ENCODE peak calls at places on chromosomes 3 and 15, in six cellular contexts. H, U, X, C, M and Y are unnamed samples.

GRCh38 chr15:45021331-45021730 is 1.7 kb upstream of the SORD start:
- DNase-seq in H (no peak), U (no peak), X (no peak), C (peak; percentile 77), M (no peak), Y (no peak)

GRCh38 chr15:64883097-64883581 is 28.6 kb upstream of the ANKDD1A start:
- DNase-seq in H (no peak), U (no peak), X (no peak), C (no peak), M (no peak), Y (peak; percentile 36)

GRCh38 chr15:90862964-90863721 is 5.2 kb upstream of the FURIN start:
- DNase-seq in H (no peak), U (no peak), X (no peak), C (no peak), M (no peak), Y (peak; percentile 79)

GRCh38 chr3:64761729-64762432 is 74.1 kb upstream of the ADAMTS9 start:
- DNase-seq in H (no peak), U (no peak), X (no peak), C (no peak), M (no peak), Y (no peak)

GRCh38 chr3:30180305-30181275 is 425.8 kb upstream of the TGFBR2 start:
- DNase-seq in H (no peak), U (no peak), X (no peak), C (no peak), M (no peak), Y (no peak)

GRCh38 chr3:124780356-124780755 is 50.1 kb downstream of the UMPS start:
- DNase-seq in H (peak; percentile 40), U (peak; percentile 26), X (no peak), C (no peak), M (peak; percentile 92), Y (no peak)

GRCh38 chr15:90062729-90063684 is 39.3 kb downstream of the IDH2 start:
- DNase-seq in H (no peak), U (no peak), X (no peak), C (no peak), M (no peak), Y (no peak)

GRCh38 chr3:54790046-54790445 is 137.8 kb downstream of the LRTM1 start:
- DNase-seq in H (no peak), U (no peak), X (no peak), C (no peak), M (no peak), Y (no peak)

GRCh38 chr3:163039636-163040035 is 1543.0 kb downstream of the OTOL1 start:
- DNase-seq in H (no peak), U (no peak), X (no peak), C (no peak), M (no peak), Y (no peak)

GRCh38 chr3:39224288-39224687 is 31.9 kb upstream of the XIRP1 start:
- DNase-seq in H (peak; percentile 19), U (no peak), X (peak; percentile 4), C (no peak), M (no peak), Y (no peak)

GRCh38 chr15:65306551-65306950 is 2.1 kb downstream of the RNU5B-1 start:
- DNase-seq in H (no peak), U (no peak), X (no peak), C (no peak), M (no peak), Y (no peak)

GRCh38 chr3:55333923-55334322 is 153.2 kb downstream of the WNT5A start:
- DNase-seq in H (no peak), U (no peak), X (no peak), C (no peak), M (no peak), Y (no peak)

GRCh38 chr15:101689901-101690300 is 34.4 kb downstream of the TARS3 start:
- DNase-seq in H (no peak), U (no peak), X (no peak), C (no peak), M (no peak), Y (no peak)

GRCh38 chr3:14583543-14584091 is 43.5 kb upstream of the GRIP2 start:
- DNase-seq in H (no peak), U (no peak), X (no peak), C (no peak), M (no peak), Y (no peak)

DNA sequence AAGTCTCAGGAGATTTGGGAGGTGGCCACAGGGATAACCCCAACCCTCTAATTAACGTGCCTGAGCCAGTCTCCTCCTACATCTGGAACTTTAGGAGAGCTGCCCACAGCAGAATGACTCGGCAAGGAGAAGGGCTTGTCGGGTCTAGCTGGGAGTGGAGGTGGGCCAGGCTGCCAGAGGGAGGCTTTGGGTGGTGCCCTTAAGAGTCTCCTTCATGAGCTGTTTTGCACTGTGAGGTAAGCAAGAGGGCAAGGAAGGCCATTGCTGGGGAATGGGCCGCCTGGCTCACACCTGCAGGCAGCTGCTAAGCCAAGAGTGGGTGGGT is 3.6 kb upstream of the TNK2 start:
- DNase-seq in H (no peak), U (no peak), X (no peak), C (no peak), M (peak; percentile 42), Y (peak; percentile 57)
- TF ChIP-seq POLR2AphosphoS5 in H (no peak), U (no peak), X (no peak), C (no peak), M (no peak), Y (no peak)

DNA sequence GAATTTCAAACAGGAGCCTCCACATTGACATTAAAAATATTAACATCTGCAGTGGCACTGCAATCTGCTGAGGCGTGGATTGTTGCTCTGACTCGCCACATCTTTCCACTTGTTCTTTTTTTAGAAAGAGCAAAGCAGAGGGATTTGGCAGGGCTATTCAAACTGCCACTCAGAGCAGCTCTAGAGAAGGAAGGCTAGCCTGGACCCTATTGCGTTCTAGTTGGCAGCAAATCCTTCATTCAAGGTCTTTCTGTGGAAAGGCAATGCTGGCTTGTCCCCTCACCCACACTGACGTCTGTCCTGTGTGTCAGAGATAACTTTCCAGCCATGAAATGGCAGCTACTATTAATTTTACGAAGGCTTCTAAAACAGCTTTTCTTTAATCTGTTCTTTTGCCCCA is 483.2 kb upstream of the SGO1 start:
- DNase-seq in H (no peak), U (no peak), X (no peak), C (no peak), M (no peak), Y (no peak)
- H3K27ac ChIP-seq in H (no peak overlapping the region), U (no peak overlapping the region), X (no peak overlapping the region), C (no peak overlapping the region), M (no peak overlapping the region), Y (no peak overlapping the region)

GRCh38 chr3:188402229-188402628 is 248.3 kb downstream of the LPP start:
- DNase-seq in H (no peak), U (no peak), X (no peak), C (no peak), M (no peak), Y (no peak)
- H3K4me1 ChIP-seq in H (no peaks in the 10 kb centered on the region), U (peaks cover 49% of the 10 kb centered on the region), X (peaks cover 30% of the 10 kb centered on the region), C (peaks cover 22% of the 10 kb centered on the region), M (peaks cover 86% of the 10 kb centered on the region), Y (peaks cover 67% of the 10 kb centered on the region)

GRCh38 chr3:149717391-149718056 is 34.8 kb downstream of the COMMD2 start:
- DNase-seq in H (peak; percentile 61), U (peak; percentile 41), X (peak; percentile 51), C (peak; percentile 45), M (peak; percentile 79), Y (no peak)
- TF ChIP-seq POLR2AphosphoS5 in H (no peak), U (no peak), X (no peak), C (no peak), M (no peak), Y (no peak)